ENCODE peak calls at places on chromosomes 11 and 22, in ten cellular contexts. U is upper lobe of right lung, P is psoas muscle, S is ovary, O is substantia nigra, H is caudate nucleus, K is GM23248, Q is body of pancreas, Y is adrenal gland, C is ascending aorta. T is an unnamed sample.
A peak's percentile ranks its signal among the peaks of the same experiment; 100 is the strongest.

GRCh38 chr11:72738199-72739141 is 13.7 kb downstream of the ARAP1 start:
- DNase-seq in Y (peak; percentile 48), U (peak; percentile 89), K (peak; percentile 83), P (peak; percentile 52), S (no peak), O (no peak), Q (no peak), C (no peak), H (no peak), T (no peak)

GRCh38 chr22:50396751-50397370 is 53.7 kb downstream of the PPP6R2 start:
- DNase-seq in C (no peak), K (peak; percentile 10), O (no peak), Y (no peak), Q (no peak), P (no peak), S (no peak), H (no peak), U (no peak), T (no peak)

GRCh38 chr11:63813563-63814382 is 517 bp downstream of the SPINDOC start:
- DNase-seq in Q (peak; percentile 30), S (peak; percentile 64), O (no peak), U (peak; percentile 77), H (peak; percentile 32), Y (peak; percentile 23), K (peak; percentile 55), P (peak; percentile 47), C (peak; percentile 70), T (peak; percentile 51)

GRCh38 chr11:119057000-119057769 is at the start of gene HYOU1:
- DNase-seq in H (peak; percentile 97), U (peak; percentile 99), P (peak; percentile 99), S (peak; percentile 98), O (peak; percentile 92), K (peak; percentile 99), Y (peak; percentile 98), C (peak; percentile 99), Q (peak; percentile 100), T (peak; percentile 98)

GRCh38 chr11:65147352-65148075 is 13.2 kb upstream of the SYVN1 start:
- DNase-seq in O (no peak), S (no peak), H (no peak), P (no peak), U (no peak), Q (no peak), C (no peak), Y (no peak), K (no peak), T (no peak)

GRCh38 chr22:35140879-35141745 is 75.2 kb downstream of the ISX start:
- DNase-seq in H (no peak), O (no peak), Q (no peak), S (no peak), K (peak; percentile 16), Y (no peak), U (no peak), C (no peak), P (no peak), T (no peak)

GRCh38 chr22:50271519-50271970 is 1.4 kb upstream of the MAPK11 start:
- DNase-seq in S (peak; percentile 76), O (no peak), P (peak; percentile 62), Q (peak; percentile 58), U (peak; percentile 84), Y (no peak), C (no peak), H (peak; percentile 34), K (peak; percentile 77), T (peak; percentile 34)

GRCh38 chr22:48937032-48937639 is 890.5 kb downstream of the BRD1 start:
- DNase-seq in U (peak; percentile 36), C (peak; percentile 16), Q (no peak), H (no peak), P (no peak), S (no peak), K (no peak), Y (no peak), O (no peak), T (no peak)

GRCh38 chr11:115215694-115216615 is 288.3 kb downstream of the CADM1 start:
- DNase-seq in Y (no peak), Q (no peak), C (no peak), P (no peak), S (no peak), U (no peak), K (peak; percentile 19), O (no peak), H (no peak), T (no peak)

GRCh38 chr11:86671386-86672006 is 920 bp downstream of the ME3 start:
- DNase-seq in K (peak; percentile 55), C (peak; percentile 80), H (peak; percentile 67), Q (peak; percentile 64), O (no peak), S (peak; percentile 91), P (peak; percentile 84), Y (peak; percentile 76), U (peak; percentile 83), T (peak; percentile 1)

GRCh38 chr11:1205987-1206331 is 16.9 kb upstream of the MUC5B start:
- DNase-seq in U (peak; percentile 31), H (no peak), K (no peak), O (no peak), C (peak; percentile 39), S (no peak), Y (no peak), P (no peak), Q (peak; percentile 4), T (no peak)

GRCh38 chr11:101456812-101457211 is 127.0 kb downstream of the TRPC6 start:
- DNase-seq in H (no peak), Q (no peak), C (no peak), Y (no peak), P (no peak), U (no peak), K (peak; percentile 67), O (no peak), S (no peak), T (no peak)

GRCh38 chr22:36486619-36487384 is 5.4 kb upstream of the TXN2 start:
- DNase-seq in P (no peak), Q (peak; percentile 51), H (no peak), C (no peak), U (no peak), O (no peak), K (peak; percentile 62), Y (peak; percentile 61), S (no peak), T (peak; percentile 61)

GRCh38 chr11:101583180-101584128 is at the start of gene TRPC6:
- DNase-seq in U (peak; percentile 65), P (no peak), Q (no peak), Y (no peak), S (peak; percentile 62), C (no peak), H (no peak), K (peak; percentile 31), O (no peak), T (no peak)

GRCh38 chr22:22959147-22959827 is 71.7 kb downstream of the IGLL5 start:
- DNase-seq in P (peak; percentile 57), H (peak; percentile 71), C (peak; percentile 76), U (no peak), K (peak; percentile 65), O (peak; percentile 41), Y (peak; percentile 78), Q (peak; percentile 69), S (peak; percentile 78), T (peak; percentile 59)
- H3K27ac ChIP-seq in P (no peak overlapping the region), H (no peak overlapping the region), C (no peak overlapping the region), U (no peak overlapping the region), K (no peak overlapping the region), O (no peak overlapping the region), Y (no peak overlapping the region), Q (no peak overlapping the region), S (no peak overlapping the region), T (no peak overlapping the region)

GRCh38 chr11:14141676-14142075 is 179.2 kb downstream of the SPON1 start:
- DNase-seq in P (no peak), H (no peak), O (no peak), Y (no peak), K (peak; percentile 21), U (no peak), S (no peak), C (no peak), Q (no peak), T (no peak)
- H3K27ac ChIP-seq in P (no peak overlapping the region), H (no peak overlapping the region), O (no peak overlapping the region), Y (no peak overlapping the region), K (no peak overlapping the region), U (no peak overlapping the region), S (no peak overlapping the region), C (no peak overlapping the region), Q (no peak overlapping the region), T (no peak overlapping the region)

DNA sequence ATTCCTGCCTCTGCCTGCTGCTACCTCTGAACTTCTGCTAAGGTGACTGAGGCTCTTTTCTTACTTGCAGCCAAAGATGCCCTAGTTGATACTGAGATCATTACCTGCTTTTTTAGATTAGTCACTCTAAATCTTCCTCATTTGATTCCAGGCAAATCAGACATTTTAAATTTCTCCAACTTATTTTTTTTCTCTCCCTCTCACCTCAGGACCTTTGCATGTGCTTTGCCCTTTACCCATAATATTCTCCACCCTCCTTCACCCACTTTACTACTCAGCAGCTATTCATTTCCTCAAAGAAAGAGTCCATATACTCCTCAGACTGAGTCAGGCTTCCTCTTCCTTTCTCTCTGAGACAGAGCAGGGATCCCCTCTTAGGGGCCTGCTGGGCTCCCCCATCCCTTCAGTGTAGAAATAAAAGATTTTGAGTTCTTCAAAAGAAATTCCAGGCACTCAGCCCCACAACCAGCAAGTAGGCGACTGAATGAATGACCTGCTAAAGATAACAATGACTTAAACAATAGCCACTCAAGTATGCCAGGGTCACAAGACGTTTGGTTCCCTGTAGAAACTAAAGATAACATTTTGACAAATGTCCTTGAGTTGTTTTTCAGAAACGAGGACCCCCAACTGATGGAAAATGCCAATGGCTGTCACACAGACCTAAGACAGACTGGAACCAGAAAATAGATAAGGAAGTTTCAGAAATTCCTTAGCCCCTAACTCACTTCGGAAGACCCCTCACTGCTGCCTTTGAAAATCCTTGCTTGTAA is 104.2 kb downstream of the MTNR1B start:
- DNase-seq in K (no peak), U (no peak), Q (no peak), S (no peak), P (no peak), H (no peak), Y (no peak), O (no peak), C (no peak), T (no peak)
- H3K27ac ChIP-seq in K (no peak overlapping the region), U (no peak overlapping the region), Q (no peak overlapping the region), S (no peak overlapping the region), P (no peak overlapping the region), H (no peak overlapping the region), Y (no peak overlapping the region), O (no peak overlapping the region), C (no peak overlapping the region), T (no peak overlapping the region)

GRCh38 chr11:68146704-68147474 is 25.7 kb upstream of the CHKA start:
- DNase-seq in K (peak; percentile 38), Y (peak; percentile 84), Q (peak; percentile 92), C (no peak), U (peak; percentile 78), S (no peak), P (no peak), H (no peak), O (no peak), T (no peak)

GRCh38 chr11:68148882-68149281 is 27.7 kb upstream of the CHKA start:
- DNase-seq in U (no peak), K (no peak), Q (no peak), Y (no peak), C (no peak), H (no peak), O (no peak), S (no peak), P (no peak), T (no peak)

GRCh38 chr11:68148071-68148805 is 27.1 kb upstream of the CHKA start:
- DNase-seq in P (no peak), C (no peak), U (no peak), H (no peak), Y (no peak), K (no peak), Q (no peak), S (no peak), O (no peak), T (no peak)

GRCh38 chr11:68149417-68149816 is 28.2 kb upstream of the CHKA start:
- DNase-seq in Q (no peak), S (no peak), P (no peak), H (no peak), O (no peak), U (no peak), K (no peak), C (no peak), Y (peak; percentile 67), T (no peak)

GRCh38 chr11:68150029-68150428 is 28.8 kb upstream of the CHKA start:
- DNase-seq in K (no peak), U (peak; percentile 79), O (no peak), H (no peak), Q (peak; percentile 92), P (no peak), Y (peak; percentile 86), S (no peak), C (no peak), T (no peak)
- H3K27ac ChIP-seq in K (no peak overlapping the region), U (peak overlapping the region; percentile 65), O (no peak overlapping the region), H (no peak overlapping the region), Q (peak overlapping the region; percentile 57), P (no peak overlapping the region), Y (peak overlapping the region; percentile 64), S (no peak overlapping the region), C (no peak overlapping the region), T (no peak overlapping the region)